ENCODE peak calls at places on chromosomes 16 and 17, in four cellular contexts. N, L, E and F are unnamed samples.

GRCh38 chr16:89827383-89828198 is 684 bp upstream of the SPIRE2 start:
- DNase-seq in N (peak; percentile 79), E (peak; percentile 60), L (no peak), F (peak; percentile 80)

GRCh38 chr17:13410874-13411273 is 190.9 kb downstream of the HS3ST3A1 start:
- DNase-seq in L (no peak), E (peak; percentile 75), N (peak; percentile 57), F (no peak)

GRCh38 chr16:12518238-12519004 is 285.3 kb downstream of the CPPED1 start:
- DNase-seq in L (no peak), E (no peak), N (no peak), F (peak; percentile 40)

GRCh38 chr17:76237859-76238313 is 2.4 kb downstream of the RNF157 start:
- DNase-seq in L (no peak), E (no peak), N (peak; percentile 93), F (peak; percentile 39)

GRCh38 chr16:12150600-12150999 is 174.1 kb downstream of the SNX29 start:
- DNase-seq in L (no peak), E (no peak), N (no peak), F (no peak)

GRCh38 chr17:48024149-48025039 is 13.2 kb downstream of the COPZ2 start:
- DNase-seq in L (peak; percentile 33), E (no peak), N (no peak), F (peak; percentile 74)

GRCh38 chr17:78671607-78672404 is 94.6 kb upstream of the DNAH17 start:
- DNase-seq in N (no peak), L (no peak), E (peak; percentile 56), F (no peak)

GRCh38 chr17:79130536-79131273 is 56.1 kb downstream of the ENGASE start:
- DNase-seq in E (no peak), N (no peak), L (no peak), F (no peak)

GRCh38 chr17:68197091-68197996 is 50.5 kb upstream of the AMZ2 start:
- DNase-seq in L (no peak), E (no peak), N (no peak), F (peak; percentile 61)

GRCh38 chr16:3413730-3414379 is 12.8 kb downstream of the ZNF174 start:
- DNase-seq in E (no peak), N (no peak), L (no peak), F (no peak)

DNA sequence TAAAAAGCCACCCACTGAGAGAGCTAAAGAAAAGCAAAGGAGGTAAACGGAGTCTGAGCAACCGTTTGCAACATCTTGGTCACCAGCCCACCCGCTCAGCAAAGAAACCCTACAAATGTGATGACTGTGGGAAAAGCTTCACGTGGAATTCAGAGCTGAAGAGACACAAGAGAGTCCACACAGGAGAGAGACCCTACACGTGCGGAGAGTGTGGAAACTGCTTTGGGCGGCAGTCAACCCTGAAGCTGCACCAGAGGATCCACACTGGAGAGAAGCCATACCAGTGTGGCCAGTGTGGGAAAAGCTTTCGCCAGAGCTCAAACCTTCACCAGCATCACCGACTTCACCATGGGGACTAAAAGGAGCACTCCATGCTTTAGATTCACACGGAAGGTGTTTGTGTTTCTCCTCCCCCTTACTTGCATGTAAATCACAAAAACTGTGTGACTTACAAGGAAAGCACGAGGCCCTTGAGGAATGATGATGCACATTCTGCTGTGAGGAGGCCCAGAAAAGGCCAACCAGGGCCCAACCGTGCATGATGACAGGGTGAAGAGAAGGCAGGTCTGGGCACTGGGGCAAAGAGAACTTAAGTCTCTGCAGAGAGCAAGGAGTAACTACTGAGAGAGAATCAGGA is 7.7 kb downstream of the ZNF174 start:
- DNase-seq in E (no peak), L (no peak), N (no peak), F (no peak)
- H3K9me3 ChIP-seq in E (peaks cover 9% of the 10 kb centered on the region), L (peaks cover 17% of the 10 kb centered on the region), N (no peaks in the 10 kb centered on the region), F (peaks cover 23% of the 10 kb centered on the region)

DNA sequence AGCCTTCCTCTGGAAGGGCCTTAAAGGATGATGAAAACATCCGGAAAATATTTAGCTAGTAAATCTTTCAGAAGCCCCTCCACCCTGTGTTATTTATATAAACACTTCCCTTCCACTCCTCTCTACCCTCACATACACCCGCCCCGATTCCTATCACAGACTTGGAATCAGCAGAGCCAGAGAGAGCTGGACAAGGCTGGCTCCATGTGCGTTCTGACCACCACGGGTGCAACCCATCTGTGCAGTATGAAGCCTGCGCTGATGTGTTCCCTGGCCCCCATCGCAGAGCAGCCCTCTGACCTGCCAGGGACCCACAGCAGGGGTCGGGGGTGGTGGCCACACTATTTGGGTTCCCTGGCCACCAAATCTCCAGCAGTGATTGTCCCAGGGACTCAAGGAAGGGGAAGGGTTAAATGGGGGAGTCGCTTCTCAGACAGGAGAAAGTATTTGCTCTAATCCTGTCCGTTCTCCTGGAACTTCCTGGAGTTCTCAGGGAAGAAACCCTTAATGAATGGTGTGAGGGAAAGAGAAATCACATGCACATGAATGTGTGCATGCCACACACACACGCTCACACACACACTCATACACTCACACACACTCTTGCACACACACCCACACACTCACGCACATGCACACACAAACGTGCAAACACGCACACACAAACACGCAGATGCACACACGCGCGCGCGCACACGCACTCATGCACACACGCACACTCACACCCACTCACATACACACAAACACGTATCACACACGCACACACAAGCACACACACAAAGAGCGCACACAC is 72.4 kb downstream of the GAS7 start:
- DNase-seq in L (no peak), E (peak; percentile 51), N (no peak), F (no peak)
- H3K4me1 ChIP-seq in L (no peaks in the 10 kb centered on the region), E (peaks cover 26% of the 10 kb centered on the region), N (no peaks in the 10 kb centered on the region), F (no peaks in the 10 kb centered on the region)

GRCh38 chr17:44217738-44218343 is 1.6 kb downstream of the UBTF start:
- DNase-seq in L (no peak), E (no peak), N (no peak), F (no peak)

GRCh38 chr17:44220211-44221071 is 966 bp upstream of the UBTF start:
- DNase-seq in L (no peak), N (no peak), E (peak; percentile 64), F (no peak)

GRCh38 chr17:44219636-44220210 is at the start of gene UBTF:
- DNase-seq in L (no peak), E (peak; percentile 61), N (peak; percentile 51), F (peak; percentile 62)

GRCh38 chr17:44218344-44219125 is 940 bp downstream of the UBTF start:
- DNase-seq in L (peak; percentile 74), N (peak; percentile 89), E (peak; percentile 86), F (peak; percentile 88)

DNA sequence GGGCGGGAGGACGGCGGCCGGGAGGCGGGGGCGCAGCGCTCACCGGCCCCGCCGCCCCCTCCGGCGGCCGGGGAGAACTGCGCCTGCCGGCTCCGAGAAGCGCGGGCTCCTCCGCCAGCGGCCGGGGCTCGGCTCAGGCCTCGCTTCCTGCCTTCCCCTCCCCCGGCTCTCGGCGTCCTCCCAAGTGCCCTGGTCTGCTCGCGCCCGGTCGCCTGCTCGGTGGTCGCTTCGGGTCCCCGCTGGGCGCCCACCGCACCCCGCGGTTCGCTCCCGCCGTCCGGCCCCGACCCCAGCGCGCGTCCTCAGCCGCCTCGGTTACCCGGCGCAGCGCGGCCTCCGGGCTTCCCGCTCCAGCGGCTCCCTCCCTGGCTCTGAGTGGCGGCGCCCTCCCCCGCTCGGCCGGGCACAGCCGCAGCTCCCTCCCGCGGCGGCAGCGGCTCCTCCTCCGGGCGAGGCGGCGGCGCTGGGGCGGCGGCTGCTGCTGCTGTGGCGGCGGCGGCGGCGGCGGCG is 294 bp downstream of the UBTF start:
- DNase-seq in N (peak; percentile 48), L (no peak), E (peak; percentile 67), F (peak; percentile 85)
- TF ChIP-seq CTCF in N (peak; percentile 30), L (peak; percentile 56), E (peak; percentile 33), F (peak; percentile 24)

GRCh38 chr17:22273308-22273707 is 581.0 kb downstream of the KCNJ18 start:
- DNase-seq in E (no peak), N (no peak), L (no peak), F (no peak)
- H3K9me3 ChIP-seq in E (no peaks in the 10 kb centered on the region), N (no peaks in the 10 kb centered on the region), L (no peaks in the 10 kb centered on the region), F (no peaks in the 10 kb centered on the region)